ENCODE peak calls at places on chromosomes 3 and 15, in ten cellular contexts. L is OCI-LY7; B is right atrium auricular region; F is CD8-positive, alpha-beta memory T cell; M is effector memory CD4-positive, alpha-beta T cell; V is BE2C; D is lung; S is mucosa of descending colon; A is PC-9; N is NT2/D1. K is an unnamed sample. For H3K36me3 and H3K9me3, the result is how much of the 10 kb centered on the place peaks cover.

GRCh38 chr3:13879102-13879945 is 547 bp downstream of the WNT7A start:
- DNase-seq in L (no peak), B (no peak), F (no peak), M (no peak), V (no peak), D (no peak), S (no peak), A (peak), N (no peak), K (no peak)

GRCh38 chr15:62928996-62929350 is 113.6 kb upstream of the TPM1 start:
- DNase-seq in L (no peak), B (no peak), F (no peak), M (no peak), V (peak), D (no peak), S (no peak), A (peak), N (no peak), K (peak)

GRCh38 chr3:177968891-177969290 is 567.3 kb upstream of the KCNMB2 start:
- DNase-seq in L (no peak), B (no peak), F (no peak), M (no peak), V (no peak), D (no peak), S (no peak), A (no peak), N (no peak), K (peak)

GRCh38 chr3:169968224-169968623 is 1.6 kb downstream of the SEC62 start:
- DNase-seq in L (no peak), B (no peak), F (no peak), M (no peak), V (no peak), D (no peak), S (no peak), A (no peak), N (no peak), K (no peak)

GRCh38 chr15:81299630-81300273 is 24.2 kb downstream of the STARD5 start:
- DNase-seq in L (no peak), B (no peak), F (no peak), M (no peak), V (no peak), D (no peak), S (no peak), A (no peak), N (no peak), K (no peak)

GRCh38 chr15:101063891-101064794 is 145.0 kb downstream of the LRRK1 start:
- DNase-seq in L (no peak), B (peak), F (no peak), M (no peak), V (peak), D (no peak), S (no peak), A (no peak), N (no peak), K (no peak)

GRCh38 chr3:71658131-71658530 is 67.1 kb downstream of the EIF4E3 start:
- DNase-seq in L (no peak), B (peak), F (no peak), M (no peak), V (no peak), D (peak), S (peak), A (no peak), N (no peak), K (peak)

GRCh38 chr3:127412578-127413317 is 124.9 kb upstream of the PRR20G start:
- DNase-seq in L (no peak), B (no peak), F (no peak), M (no peak), V (no peak), D (peak), S (no peak), A (no peak), N (no peak), K (no peak)

GRCh38 chr3:6220361-6220957 is 640.5 kb upstream of the GRM7 start:
- DNase-seq in L (peak), B (no peak), F (no peak), M (no peak), V (no peak), D (no peak), S (no peak), A (no peak), N (no peak), K (no peak)

GRCh38 chr15:38474155-38474757 is 20.3 kb downstream of the FAM98B start:
- DNase-seq in L (peak), B (no peak), F (peak), M (peak), V (peak), D (no peak), S (peak), A (peak), N (no peak), K (no peak)

GRCh38 chr3:149393355-149394165 is 16.1 kb upstream of the TM4SF1 start:
- DNase-seq in L (peak), B (peak), F (no peak), M (no peak), V (peak), D (peak), S (peak), A (peak), N (peak), K (peak)

GRCh38 chr15:59444082-59444835 is 6.3 kb downstream of the FAM81A start:
- DNase-seq in L (no peak), B (no peak), F (no peak), M (no peak), V (no peak), D (no peak), S (no peak), A (no peak), N (no peak), K (no peak)

GRCh38 chr3:129650256-129650872 is 43.9 kb upstream of the PLXND1 start:
- DNase-seq in L (peak), B (peak), F (peak), M (no peak), V (peak), D (peak), S (peak), A (peak), N (no peak), K (peak)

GRCh38 chr3:123061856-123062255 is 5.0 kb upstream of the PDIA5 start:
- DNase-seq in L (no peak), B (no peak), F (no peak), M (no peak), V (no peak), D (no peak), S (no peak), A (no peak), N (no peak), K (no peak)

GRCh38 chr15:56774356-56774755 is 41.0 kb upstream of the ZNF280D start:
- DNase-seq in L (no peak), B (no peak), F (no peak), M (no peak), V (no peak), D (no peak), S (no peak), A (no peak), N (no peak), K (no peak)

GRCh38 chr3:86563358-86563970 is 427.5 kb downstream of the VGLL3 start:
- DNase-seq in L (peak), B (no peak), F (no peak), M (no peak), V (no peak), D (no peak), S (no peak), A (no peak), N (peak), K (no peak)

GRCh38 chr3:195544634-195545033 is 1.5 kb upstream of the PPP1R2 start:
- DNase-seq in L (no peak), B (peak), F (no peak), M (no peak), V (peak), D (peak), S (no peak), A (peak), N (no peak), K (no peak)

GRCh38 chr3:108602249-108602934 is 12.9 kb downstream of the DZIP3 start:
- DNase-seq in L (no peak), B (no peak), F (peak), M (peak), V (no peak), D (no peak), S (peak), A (no peak), N (no peak), K (no peak)

GRCh38 chr3:55797084-55797483 is 310.0 kb upstream of the WNT5A start:
- DNase-seq in L (no peak), B (no peak), F (no peak), M (no peak), V (no peak), D (no peak), S (no peak), A (no peak), N (no peak), K (no peak)

GRCh38 chr15:71456362-71456761 is 341.1 kb downstream of the THSD4 start:
- DNase-seq in L (no peak), B (no peak), F (no peak), M (no peak), V (no peak), D (no peak), S (no peak), A (no peak), N (no peak), K (no peak)

GRCh38 chr3:169668957-169669681 is 5.6 kb upstream of the MECOM start:
- DNase-seq in L (no peak), B (peak), F (no peak), M (no peak), V (peak), D (peak), S (peak), A (peak), N (no peak), K (peak)

GRCh38 chr3:22582291-22582690 is 620.8 kb upstream of the UBE2E2 start:
- DNase-seq in L (no peak), B (no peak), F (no peak), M (no peak), V (no peak), D (no peak), S (no peak), A (no peak), N (no peak), K (no peak)

GRCh38 chr15:99201410-99202175 is 47.8 kb downstream of the TTC23 start:
- DNase-seq in L (no peak), B (no peak), F (no peak), M (no peak), V (no peak), D (no peak), S (no peak), A (no peak), N (no peak), K (no peak)

GRCh38 chr3:13844286-13844685 is 35.6 kb downstream of the WNT7A start:
- DNase-seq in L (no peak), B (no peak), F (no peak), M (no peak), V (no peak), D (no peak), S (no peak), A (no peak), N (no peak), K (no peak)

GRCh38 chr3:44419923-44420650 is 57.4 kb downstream of the ZNF445 start:
- DNase-seq in L (no peak), B (no peak), F (no peak), M (no peak), V (no peak), D (no peak), S (no peak), A (no peak), N (no peak), K (no peak)

GRCh38 chr3:64011685-64012084 is 11.6 kb downstream of the PSMD6 start:
- DNase-seq in L (no peak), B (no peak), F (no peak), M (no peak), V (no peak), D (no peak), S (no peak), A (no peak), N (no peak), K (no peak)

GRCh38 chr3:39291903-39292329 is 12.1 kb upstream of the CX3CR1 start:
- DNase-seq in L (peak), B (peak), F (peak), M (peak), V (peak), D (peak), S (peak), A (no peak), N (peak), K (peak)

GRCh38 chr3:126858887-126859286 is 124.0 kb upstream of the PLXNA1 start:
- DNase-seq in L (no peak), B (no peak), F (no peak), M (no peak), V (no peak), D (no peak), S (no peak), A (peak), N (no peak), K (peak)

GRCh38 chr3:101026244-101026643 is 33.0 kb upstream of the ABI3BP start:
- DNase-seq in L (no peak), B (no peak), F (no peak), M (no peak), V (no peak), D (no peak), S (no peak), A (peak), N (no peak), K (no peak)

GRCh38 chr15:81511160-81511559 is 137.1 kb upstream of the TMC3 start:
- DNase-seq in L (no peak), B (no peak), F (no peak), M (no peak), V (no peak), D (no peak), S (no peak), A (no peak), N (no peak), K (no peak)

GRCh38 chr3:184760337-184761119 is 48.7 kb upstream of the MAGEF1 start:
- DNase-seq in L (no peak), B (no peak), F (no peak), M (no peak), V (no peak), D (no peak), S (no peak), A (no peak), N (no peak), K (no peak)

GRCh38 chr3:8204846-8205624 is 296.6 kb upstream of the LMCD1 start:
- DNase-seq in L (no peak), B (no peak), F (no peak), M (no peak), V (no peak), D (no peak), S (no peak), A (no peak), N (no peak), K (peak)

GRCh38 chr3:159872374-159873109 is 116.1 kb upstream of the IL12A start:
- DNase-seq in L (no peak), B (no peak), F (no peak), M (no peak), V (no peak), D (no peak), S (no peak), A (peak), N (no peak), K (peak)

GRCh38 chr3:52973806-52974205 is 72.1 kb downstream of the SFMBT1 start:
- DNase-seq in L (no peak), B (no peak), F (no peak), M (no peak), V (no peak), D (no peak), S (no peak), A (no peak), N (no peak), K (no peak)

GRCh38 chr15:53716909-53717878 is 42.3 kb downstream of the WDR72 start:
- DNase-seq in L (peak), B (no peak), F (no peak), M (no peak), V (no peak), D (no peak), S (peak), A (no peak), N (no peak), K (no peak)

GRCh38 chr15:48781002-48781401 is 29.9 kb downstream of the CEP152 start:
- DNase-seq in L (no peak), B (no peak), F (no peak), M (no peak), V (no peak), D (no peak), S (no peak), A (no peak), N (no peak), K (no peak)

GRCh38 chr15:85651551-85651950 is 143.2 kb downstream of the KLHL25 start:
- DNase-seq in L (no peak), B (no peak), F (no peak), M (no peak), V (no peak), D (no peak), S (no peak), A (no peak), N (no peak), K (no peak)

GRCh38 chr15:90571063-90571541 is 41.4 kb downstream of the CRTC3 start:
- DNase-seq in L (peak), B (peak), F (no peak), M (no peak), V (no peak), D (no peak), S (peak), A (no peak), N (no peak), K (peak)
- H3K4me3 ChIP-seq in L (no peak), B (no peak), F (no peak), M (no peak), V (no peak), D (no peak), S (no peak), A (no peak), N (no peak), K (no peak)

DNA sequence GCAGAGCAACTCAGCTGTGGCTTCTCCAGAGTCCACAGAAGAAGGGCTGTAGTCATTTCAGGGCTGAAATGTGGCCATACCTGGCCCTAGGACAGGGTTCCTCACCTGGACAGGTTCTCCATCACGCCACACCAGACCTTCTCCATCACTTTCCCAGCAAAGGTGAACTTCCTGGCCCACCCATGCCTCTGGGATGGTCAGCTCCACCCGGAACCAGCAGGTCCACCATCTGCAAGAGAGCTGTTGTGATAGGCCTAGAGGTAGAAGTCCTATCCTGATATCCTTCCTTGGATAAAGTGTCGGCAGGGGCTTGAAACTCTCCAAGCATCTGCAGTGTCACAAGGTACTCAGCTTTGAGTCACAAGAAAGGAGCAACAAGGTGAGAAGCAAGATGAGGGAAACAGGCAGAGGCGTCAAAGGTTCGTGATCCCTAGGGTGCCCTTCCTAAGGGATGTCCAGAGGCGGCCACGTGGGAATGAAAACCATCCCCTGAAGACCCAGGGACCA is 948 bp downstream of the MAN2C1 start:
- DNase-seq in L (no peak), B (no peak), F (no peak), M (no peak), V (no peak), D (no peak), S (no peak), A (no peak), N (no peak), K (no peak)
- H3K36me3 ChIP-seq in L (half or more), B (half or more), F (under half), M (under half), V (under half), D (under half), S (under half), A (under half), N (half or more), K (half or more)

GRCh38 chr15:87805117-87805820 is 451.3 kb downstream of the NTRK3 start:
- DNase-seq in L (no peak), B (no peak), F (no peak), M (no peak), V (no peak), D (no peak), S (no peak), A (no peak), N (no peak), K (no peak)
- H3K9me3 ChIP-seq in L (under half), B (under half), F (under half), M (under half), V (under half), D (under half), S (under half), A (under half), N (under half), K (under half)

GRCh38 chr15:77507151-77507847 is 86.6 kb downstream of the HMG20A start:
- DNase-seq in L (no peak), B (no peak), F (no peak), M (no peak), V (no peak), D (peak), S (peak), A (peak), N (no peak), K (no peak)
- H3K4me3 ChIP-seq in L (no peak), B (no peak), F (no peak), M (no peak), V (no peak), D (no peak), S (no peak), A (no peak), N (no peak), K (no peak)

K was measured in MG63.